ENCODE peak calls at places on chromosomes 12 and 14, in four cellular contexts. G, U, T and Q are unnamed samples.

GRCh38 chr14:104965561-104966231 is 12.5 kb downstream of the AHNAK2 start:
- DNase-seq in G (no peak), U (no peak), T (no peak), Q (no peak)

GRCh38 chr14:58663494-58664111 is 25.8 kb downstream of the DACT1 start:
- DNase-seq in G (no peak), U (no peak), T (peak; percentile 60), Q (no peak)

GRCh38 chr12:107794451-107794850 is 19.9 kb downstream of the ASCL4 start:
- DNase-seq in G (no peak), U (no peak), T (no peak), Q (no peak)

GRCh38 chr14:24398943-24399801 is at the start of gene NYNRIN:
- DNase-seq in G (peak; percentile 93), U (no peak), T (no peak), Q (no peak)

GRCh38 chr14:50943943-50944646 is at the start of gene PYGL:
- DNase-seq in G (peak; percentile 94), U (no peak), T (peak; percentile 52), Q (no peak)

GRCh38 chr14:63777024-63777423 is 49.2 kb upstream of the SGPP1 start:
- DNase-seq in G (no peak), U (no peak), T (no peak), Q (no peak)

GRCh38 chr14:80215756-80216581 is 4.7 kb upstream of the DIO2 start:
- DNase-seq in G (peak; percentile 9), U (no peak), T (no peak), Q (no peak)

GRCh38 chr14:41285193-41285748 is 321.4 kb upstream of the LRFN5 start:
- DNase-seq in G (no peak), U (no peak), T (no peak), Q (no peak)

GRCh38 chr12:34343345-34343744 is 321.0 kb downstream of the ALG10 start:
- DNase-seq in G (peak; percentile 33), U (no peak), T (no peak), Q (no peak)

GRCh38 chr14:49962616-49963015 is 69.7 kb downstream of the ARF6 start:
- DNase-seq in G (no peak), U (peak; percentile 82), T (no peak), Q (peak; percentile 96)

GRCh38 chr14:68576496-68577244 is 216.2 kb downstream of the ZFP36L1 start:
- DNase-seq in G (no peak), U (no peak), T (no peak), Q (no peak)